ENCODE peak calls at places on chromosomes 13 and 19, in nine cellular contexts. L, T, C, S, G, O, M, X and U are unnamed samples.

GRCh38 chr13:97855570-97855970 is 97.9 kb upstream of the IPO5 start:
- DNase-seq in L (peak), T (peak), C (peak), S (peak), G (peak), O (no peak), M (no peak), X (no peak), U (no peak)

GRCh38 chr13:106917673-106918652 is 350.0 kb upstream of the ARGLU1 start:
- DNase-seq in L (no peak), T (peak), C (peak), S (peak), G (peak), O (peak), M (peak), X (peak), U (peak)

GRCh38 chr13:51925865-51926527 is 64.2 kb downstream of the CCDC70 start:
- DNase-seq in L (no peak), T (no peak), C (no peak), S (no peak), G (no peak), O (no peak), M (no peak), X (no peak), U (no peak)

GRCh38 chr13:40522234-40522633 is 144.2 kb downstream of the FOXO1 start:
- DNase-seq in L (no peak), T (no peak), C (no peak), S (no peak), G (no peak), O (no peak), M (no peak), X (no peak), U (no peak)

GRCh38 chr19:3097442-3097871 is 3.3 kb downstream of the GNA11 start:
- DNase-seq in L (no peak), T (no peak), C (no peak), S (no peak), G (no peak), O (no peak), M (peak), X (no peak), U (no peak)

GRCh38 chr19:47740866-47741519 is 4.4 kb upstream of the NOP53 start:
- DNase-seq in L (no peak), T (no peak), C (no peak), S (no peak), G (no peak), O (no peak), M (no peak), X (no peak), U (no peak)

GRCh38 chr19:41917676-41918075 is 10.6 kb downstream of the ERFL start:
- DNase-seq in L (no peak), T (no peak), C (no peak), S (no peak), G (no peak), O (no peak), M (no peak), X (no peak), U (no peak)

GRCh38 chr19:3270908-3271307 is 46.4 kb downstream of the CELF5 start:
- DNase-seq in L (no peak), T (peak), C (no peak), S (peak), G (no peak), O (no peak), M (no peak), X (no peak), U (peak)

GRCh38 chr19:45218887-45219780 is 26.1 kb downstream of the EXOC3L2 start:
- DNase-seq in L (no peak), T (no peak), C (no peak), S (no peak), G (no peak), O (no peak), M (no peak), X (no peak), U (no peak)

GRCh38 chr19:29841559-29842367 is 30.0 kb downstream of the CCNE1 start:
- DNase-seq in L (no peak), T (peak), C (no peak), S (peak), G (no peak), O (no peak), M (no peak), X (no peak), U (no peak)

GRCh38 chr13:90089051-90089450 is 1258.4 kb upstream of the MIR17HG start:
- DNase-seq in L (no peak), T (no peak), C (no peak), S (no peak), G (no peak), O (no peak), M (no peak), X (no peak), U (no peak)

GRCh38 chr13:28530729-28531194 is 35.8 kb upstream of the FLT1 start:
- DNase-seq in L (no peak), T (peak), C (no peak), S (peak), G (no peak), O (no peak), M (no peak), X (no peak), U (no peak)

GRCh38 chr13:20482275-20482761 is 43.3 kb downstream of the CRYL1 start:
- DNase-seq in L (no peak), T (no peak), C (no peak), S (peak), G (no peak), O (no peak), M (no peak), X (no peak), U (no peak)

GRCh38 chr19:3196064-3196932 is 10.6 kb downstream of the NCLN start:
- DNase-seq in L (no peak), T (no peak), C (no peak), S (no peak), G (no peak), O (no peak), M (no peak), X (no peak), U (no peak)

GRCh38 chr13:29911781-29912478 is 61.5 kb upstream of the UBL3 start:
- DNase-seq in L (no peak), T (no peak), C (no peak), S (no peak), G (no peak), O (no peak), M (no peak), X (no peak), U (no peak)

GRCh38 chr19:3544742-3545668 is 6.0 kb downstream of the TEKTIP1 start:
- DNase-seq in L (peak), T (peak), C (peak), S (peak), G (no peak), O (peak), M (peak), X (peak), U (peak)

GRCh38 chr13:25659091-25659502 is 287.3 kb downstream of the ATP8A2 start:
- DNase-seq in L (no peak), T (peak), C (no peak), S (peak), G (no peak), O (no peak), M (no peak), X (no peak), U (no peak)

GRCh38 chr19:46297700-46298476 is 1.0 kb downstream of the HIF3A start:
- DNase-seq in L (no peak), T (no peak), C (no peak), S (no peak), G (peak), O (peak), M (peak), X (no peak), U (peak)

GRCh38 chr13:26558074-26558805 is 757 bp downstream of the WASF3 start:
- DNase-seq in L (no peak), T (no peak), C (no peak), S (peak), G (no peak), O (peak), M (no peak), X (no peak), U (peak)

GRCh38 chr13:111344471-111345191 is 24.2 kb downstream of the TEX29 start:
- DNase-seq in L (no peak), T (peak), C (no peak), S (peak), G (peak), O (no peak), M (no peak), X (peak), U (peak)

GRCh38 chr13:28636677-28637317 is 22.1 kb upstream of the POMP start:
- DNase-seq in L (peak), T (peak), C (peak), S (peak), G (peak), O (peak), M (peak), X (no peak), U (peak)

GRCh38 chr13:26964278-26965057 is 203.9 kb upstream of the GPR12 start:
- DNase-seq in L (no peak), T (no peak), C (no peak), S (no peak), G (peak), O (no peak), M (no peak), X (peak), U (no peak)